ENCODE peak calls at places on chromosomes 12 and 14, in four cellular contexts. One of them, this sample, is unnamed.

GRCh38 chr14:77278461-77279230 is 7.6 kb upstream of the NGB start:
- DNase-seq in K562: no peak
- DNase-seq in endothelial cell of umbilical vein: no peak
- DNase-seq in HepG2: no peak
- DNase-seq in this sample: no peak

GRCh38 chr12:12620730-12621315 is 9.1 kb downstream of the CREBL2 start:
- DNase-seq in HepG2: no peak
- DNase-seq in K562: no peak
- DNase-seq in endothelial cell of umbilical vein: no peak
- DNase-seq in this sample: no peak

GRCh38 chr12:132284618-132285310 is 44.6 kb downstream of the GALNT9 start:
- DNase-seq in endothelial cell of umbilical vein: no peak
- DNase-seq in HepG2: no peak
- DNase-seq in K562: no peak
- DNase-seq in this sample: peak; percentile 62

GRCh38 chr14:35389315-35389667 is 15.3 kb downstream of the NFKBIA start:
- DNase-seq in HepG2: no peak
- DNase-seq in K562: no peak
- DNase-seq in endothelial cell of umbilical vein: no peak
- DNase-seq in this sample: no peak

GRCh38 chr12:104681012-104681690 is 224.4 kb downstream of the CHST11 start:
- DNase-seq in HepG2: no peak
- DNase-seq in endothelial cell of umbilical vein: no peak
- DNase-seq in K562: no peak
- DNase-seq in this sample: no peak

GRCh38 chr12:121438905-121439304 is 39.0 kb downstream of the RNF34 start:
- DNase-seq in K562: no peak
- DNase-seq in HepG2: no peak
- DNase-seq in endothelial cell of umbilical vein: no peak
- DNase-seq in this sample: no peak

GRCh38 chr14:88952901-88953300 is 128.4 kb downstream of the TTC8 start:
- DNase-seq in HepG2: no peak
- DNase-seq in K562: no peak
- DNase-seq in endothelial cell of umbilical vein: no peak
- DNase-seq in this sample: no peak

GRCh38 chr14:44204061-44204815 is 302.8 kb downstream of the FSCB start:
- DNase-seq in HepG2: no peak
- DNase-seq in K562: no peak
- DNase-seq in endothelial cell of umbilical vein: no peak
- DNase-seq in this sample: no peak

GRCh38 chr12:10111451-10111850 is 12.7 kb upstream of the CLEC1A start:
- DNase-seq in endothelial cell of umbilical vein: no peak
- DNase-seq in K562: peak; percentile 8
- DNase-seq in HepG2: no peak
- DNase-seq in this sample: no peak

GRCh38 chr14:67228325-67228984 is 12.8 kb upstream of the PALS1 start:
- DNase-seq in HepG2: no peak
- DNase-seq in K562: no peak
- DNase-seq in endothelial cell of umbilical vein: peak; percentile 10
- DNase-seq in this sample: no peak

GRCh38 chr12:14260011-14260993 is 105.2 kb upstream of the ATF7IP start:
- DNase-seq in endothelial cell of umbilical vein: peak; percentile 83
- DNase-seq in K562: peak; percentile 66
- DNase-seq in HepG2: peak; percentile 56
- DNase-seq in this sample: no peak

GRCh38 chr12:89962648-89963047 is 254.0 kb upstream of the ATP2B1 start:
- DNase-seq in endothelial cell of umbilical vein: peak; percentile 31
- DNase-seq in HepG2: no peak
- DNase-seq in K562: no peak
- DNase-seq in this sample: no peak

GRCh38 chr12:115433014-115433634 is 749.1 kb upstream of the TBX3 start:
- DNase-seq in HepG2: peak; percentile 88
- DNase-seq in endothelial cell of umbilical vein: no peak
- DNase-seq in K562: no peak
- DNase-seq in this sample: no peak

GRCh38 chr14:74459289-74459946 is 33.4 kb upstream of the SYNDIG1L start:
- DNase-seq in endothelial cell of umbilical vein: peak; percentile 49
- DNase-seq in HepG2: peak; percentile 24
- DNase-seq in K562: peak; percentile 47
- DNase-seq in this sample: peak; percentile 48

GRCh38 chr14:35637269-35637668 is 103.3 kb downstream of the INSM2 start:
- DNase-seq in K562: no peak
- DNase-seq in HepG2: no peak
- DNase-seq in endothelial cell of umbilical vein: no peak
- DNase-seq in this sample: no peak

GRCh38 chr14:63404906-63405305 is 86.2 kb upstream of the GPHB5 start:
- DNase-seq in K562: no peak
- DNase-seq in endothelial cell of umbilical vein: no peak
- DNase-seq in HepG2: no peak
- DNase-seq in this sample: no peak

GRCh38 chr12:41234672-41235071 is 46.6 kb downstream of the PDZRN4 start:
- DNase-seq in HepG2: no peak
- DNase-seq in endothelial cell of umbilical vein: no peak
- DNase-seq in K562: no peak
- DNase-seq in this sample: no peak

GRCh38 chr12:113899844-113900471 is 66.2 kb downstream of the RBM19 start:
- DNase-seq in HepG2: no peak
- DNase-seq in K562: no peak
- DNase-seq in endothelial cell of umbilical vein: no peak
- DNase-seq in this sample: no peak

GRCh38 chr12:116382456-116382902 is 105.0 kb upstream of the MED13L start:
- DNase-seq in endothelial cell of umbilical vein: peak; percentile 65
- DNase-seq in HepG2: no peak
- DNase-seq in K562: no peak
- DNase-seq in this sample: no peak

GRCh38 chr12:15886372-15887042 is 4.3 kb downstream of the STRAP start:
- DNase-seq in endothelial cell of umbilical vein: peak; percentile 15
- DNase-seq in K562: no peak
- DNase-seq in HepG2: peak; percentile 70
- DNase-seq in this sample: peak; percentile 28

GRCh38 chr12:65832217-65832616 is 7.9 kb downstream of the HMGA2 start:
- DNase-seq in HepG2: no peak
- DNase-seq in K562: no peak
- DNase-seq in endothelial cell of umbilical vein: no peak
- DNase-seq in this sample: no peak

GRCh38 chr12:45336331-45336730 is 120.4 kb downstream of the ANO6 start:
- DNase-seq in endothelial cell of umbilical vein: peak; percentile 31
- DNase-seq in K562: peak; percentile 14
- DNase-seq in HepG2: no peak
- DNase-seq in this sample: no peak

GRCh38 chr14:52950898-52951729 is at the start of gene FERMT2:
- DNase-seq in HepG2: peak; percentile 79
- DNase-seq in K562: peak; percentile 57
- DNase-seq in endothelial cell of umbilical vein: peak; percentile 87
- DNase-seq in this sample: peak; percentile 78

GRCh38 chr12:111168009-111168786 is 200.7 kb downstream of the PHETA1 start:
- DNase-seq in K562: no peak
- DNase-seq in HepG2: no peak
- DNase-seq in endothelial cell of umbilical vein: no peak
- DNase-seq in this sample: no peak

GRCh38 chr12:115983226-115983798 is 294.2 kb downstream of the MED13L start:
- DNase-seq in endothelial cell of umbilical vein: peak; percentile 9
- DNase-seq in K562: peak; percentile 15
- DNase-seq in HepG2: peak; percentile 4
- DNase-seq in this sample: peak; percentile 30

GRCh38 chr12:41190360-41190759 is 2.2 kb downstream of the PDZRN4 start:
- DNase-seq in endothelial cell of umbilical vein: peak; percentile 34
- DNase-seq in K562: no peak
- DNase-seq in HepG2: peak; percentile 2
- DNase-seq in this sample: peak; percentile 44

GRCh38 chr12:14564336-14564959 is 3.2 kb downstream of the PLBD1 start:
- DNase-seq in endothelial cell of umbilical vein: no peak
- DNase-seq in HepG2: no peak
- DNase-seq in K562: no peak
- DNase-seq in this sample: no peak

GRCh38 chr14:95503365-95504134 is 12.9 kb downstream of the SYNE3 start:
- DNase-seq in HepG2: no peak
- DNase-seq in endothelial cell of umbilical vein: no peak
- DNase-seq in K562: no peak
- DNase-seq in this sample: no peak

GRCh38 chr14:101599234-101599885 is 38.1 kb downstream of the DIO3 start:
- DNase-seq in K562: no peak
- DNase-seq in HepG2: no peak
- DNase-seq in endothelial cell of umbilical vein: no peak
- DNase-seq in this sample: no peak

GRCh38 chr12:91133871-91134270 is 22.6 kb upstream of the LUM start:
- DNase-seq in endothelial cell of umbilical vein: no peak
- DNase-seq in K562: no peak
- DNase-seq in HepG2: no peak
- DNase-seq in this sample: no peak

GRCh38 chr12:75661927-75662326 is 150.5 kb upstream of the KRR1 start:
- DNase-seq in K562: no peak
- DNase-seq in HepG2: no peak
- DNase-seq in endothelial cell of umbilical vein: peak; percentile 74
- DNase-seq in this sample: no peak

GRCh38 chr14:103521438-103521961 is 1.1 kb downstream of the CKB start:
- DNase-seq in endothelial cell of umbilical vein: no peak
- DNase-seq in HepG2: no peak
- DNase-seq in K562: peak; percentile 63
- DNase-seq in this sample: no peak

GRCh38 chr14:31442284-31442683 is 15.0 kb downstream of the DTD2 start:
- DNase-seq in endothelial cell of umbilical vein: no peak
- DNase-seq in HepG2: no peak
- DNase-seq in K562: no peak
- DNase-seq in this sample: no peak

GRCh38 chr14:32701475-32701874 is 237.2 kb upstream of the NPAS3 start:
- DNase-seq in K562: no peak
- DNase-seq in endothelial cell of umbilical vein: no peak
- DNase-seq in HepG2: no peak
- DNase-seq in this sample: no peak

GRCh38 chr12:779745-780734 is 27.7 kb downstream of the WNK1 start:
- DNase-seq in HepG2: peak; percentile 41
- DNase-seq in K562: no peak
- DNase-seq in endothelial cell of umbilical vein: peak; percentile 79
- DNase-seq in this sample: peak; percentile 39

GRCh38 chr12:108580531-108580930 is 17.4 kb downstream of the TMEM119 start:
- DNase-seq in HepG2: no peak
- DNase-seq in K562: no peak
- DNase-seq in endothelial cell of umbilical vein: no peak
- DNase-seq in this sample: no peak

GRCh38 chr14:102924632-102925588 is 2.4 kb downstream of the AMN start:
- DNase-seq in K562: peak; percentile 30
- DNase-seq in endothelial cell of umbilical vein: no peak
- DNase-seq in HepG2: no peak
- DNase-seq in this sample: no peak

DNA sequence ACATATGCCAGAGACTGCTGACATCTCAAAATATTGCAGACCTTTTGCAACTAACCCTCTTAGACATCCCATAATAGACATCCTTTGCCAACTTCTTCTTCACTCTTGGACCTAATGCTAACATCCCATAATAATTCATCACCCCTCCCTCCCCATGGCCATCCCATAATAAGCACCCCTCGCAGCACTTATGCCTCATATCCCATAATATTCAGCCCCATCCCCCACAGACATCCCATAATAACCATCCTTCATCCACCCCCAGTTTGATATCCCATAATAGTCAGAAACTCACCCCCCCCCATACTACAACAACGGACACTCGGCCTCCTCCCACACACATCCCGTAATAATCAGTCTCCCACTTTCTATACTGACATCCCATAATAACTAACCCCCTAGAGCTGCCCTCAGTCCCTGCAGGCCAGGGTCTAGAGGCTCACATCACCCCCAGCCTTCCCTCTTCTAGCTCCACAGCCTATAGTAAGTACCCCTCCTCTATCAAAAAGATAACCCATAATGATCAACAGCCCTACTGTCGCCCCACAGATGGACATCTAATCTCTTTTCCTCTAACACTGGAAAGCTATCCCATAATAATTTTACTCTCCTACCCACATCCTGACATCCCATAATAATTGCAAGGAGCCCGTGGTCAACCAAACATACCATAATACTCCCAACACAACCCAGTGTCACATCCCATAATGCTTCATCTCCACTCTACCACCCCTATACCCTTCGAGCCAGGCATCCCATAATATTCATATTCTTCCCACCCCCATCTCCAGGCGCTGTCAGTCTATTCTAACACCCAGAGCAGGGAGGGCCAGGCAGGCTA is 792 bp upstream of the CHD4 start:
- DNase-seq in endothelial cell of umbilical vein: peak; percentile 42
- DNase-seq in HepG2: peak; percentile 56
- DNase-seq in K562: peak; percentile 70
- DNase-seq in this sample: peak; percentile 89
- TF ChIP-seq MYC in endothelial cell of umbilical vein: no peak
- TF ChIP-seq MYC in HepG2: no peak
- TF ChIP-seq MYC in K562: no peak
- TF ChIP-seq MYC in this sample: no peak

GRCh38 chr12:130226771-130227170 is 64.5 kb downstream of the FZD10 start:
- DNase-seq in K562: no peak
- DNase-seq in endothelial cell of umbilical vein: no peak
- DNase-seq in HepG2: no peak
- DNase-seq in this sample: no peak
- TF ChIP-seq JUN in K562: no peak
- TF ChIP-seq JUN in endothelial cell of umbilical vein: no peak
- TF ChIP-seq JUN in HepG2: no peak
- TF ChIP-seq JUN in this sample: no peak

GRCh38 chr12:54004063-54004840 is 4.3 kb downstream of the HOXC9 start:
- DNase-seq in endothelial cell of umbilical vein: no peak
- DNase-seq in HepG2: no peak
- DNase-seq in K562: no peak
- DNase-seq in this sample: no peak
- TF ChIP-seq MYC in endothelial cell of umbilical vein: no peak
- TF ChIP-seq MYC in HepG2: no peak
- TF ChIP-seq MYC in K562: no peak
- TF ChIP-seq MYC in this sample: no peak

DNA sequence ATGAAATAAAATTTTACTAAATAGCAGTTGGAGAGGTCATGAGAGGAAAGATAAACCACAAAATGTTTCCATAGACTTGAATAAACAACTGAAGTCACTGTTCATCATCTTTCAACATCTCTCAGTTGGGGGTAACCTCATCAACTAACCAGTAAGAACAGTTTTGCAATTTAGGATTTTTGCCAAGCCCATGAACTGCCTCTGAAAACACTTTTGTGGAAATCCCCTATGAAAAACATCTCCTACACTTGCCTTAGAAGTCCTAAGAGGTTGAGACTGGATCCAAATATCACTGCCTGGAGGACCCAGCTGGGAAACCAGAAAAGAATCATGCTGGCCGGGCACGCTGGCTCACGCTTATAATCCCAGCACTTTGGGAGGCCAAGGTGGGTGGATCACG is 273.1 kb downstream of the C12orf50 start:
- DNase-seq in endothelial cell of umbilical vein: no peak
- DNase-seq in K562: no peak
- DNase-seq in HepG2: no peak
- DNase-seq in this sample: peak; percentile 86
- TF ChIP-seq JUN in endothelial cell of umbilical vein: no peak
- TF ChIP-seq JUN in K562: no peak
- TF ChIP-seq JUN in HepG2: no peak
- TF ChIP-seq JUN in this sample: peak; percentile 87

This sample was measured in A549.